ENCODE peak calls at places on chromosomes 3 and 15, in ten cellular contexts. E is HL-60, X is IMR-90, T is thoracic aorta, Z is MM.1S, U is hepatocyte, I is heart left ventricle, C is astrocyte, P is pancreas, M is upper lobe of right lung. J is an unnamed sample.

GRCh38 chr3:15152166-15152565 is 53.2 kb upstream of the RBSN start:
- DNase-seq in E (no peak), X (no peak), T (no peak), Z (no peak), U (no peak), I (no peak), C (no peak), P (no peak), M (no peak), J (no peak)

GRCh38 chr3:69087030-69087791 is 2.5 kb downstream of the ARL6IP5 start:
- DNase-seq in E (no peak), X (no peak), T (no peak), Z (peak), U (no peak), I (no peak), C (no peak), P (no peak), M (no peak), J (no peak)

GRCh38 chr15:97962263-97962662 is 1.8 kb downstream of the ARRDC4 start:
- DNase-seq in E (no peak), X (no peak), T (no peak), Z (no peak), U (no peak), I (no peak), C (no peak), P (no peak), M (no peak), J (no peak)

GRCh38 chr3:42061711-42062408 is 29.3 kb upstream of the TRAK1 start:
- DNase-seq in E (no peak), X (peak), T (peak), Z (no peak), U (peak), I (peak), C (peak), P (peak), M (no peak), J (peak)

GRCh38 chr3:12994357-12994606 is 78.9 kb downstream of the IQSEC1 start:
- DNase-seq in E (no peak), X (no peak), T (no peak), Z (no peak), U (no peak), I (peak), C (no peak), P (peak), M (peak), J (no peak)

GRCh38 chr3:22971497-22971896 is 231.6 kb upstream of the UBE2E2 start:
- DNase-seq in E (no peak), X (no peak), T (no peak), Z (no peak), U (no peak), I (no peak), C (no peak), P (no peak), M (no peak), J (no peak)

GRCh38 chr3:171511450-171511849 is 51.2 kb upstream of the TNIK start:
- DNase-seq in E (no peak), X (no peak), T (no peak), Z (no peak), U (no peak), I (no peak), C (no peak), P (no peak), M (no peak), J (no peak)

GRCh38 chr3:138673641-138674040 is 65.1 kb downstream of the FAIM start:
- DNase-seq in E (no peak), X (peak), T (no peak), Z (no peak), U (peak), I (no peak), C (peak), P (no peak), M (no peak), J (peak)

GRCh38 chr3:100615684-100616083 is 6.3 kb downstream of the ADGRG7 start:
- DNase-seq in E (no peak), X (peak), T (no peak), Z (no peak), U (no peak), I (no peak), C (peak), P (no peak), M (no peak), J (peak)

GRCh38 chr15:72912121-72912520 is 128.6 kb upstream of the ADPGK start:
- DNase-seq in E (no peak), X (peak), T (no peak), Z (no peak), U (no peak), I (no peak), C (no peak), P (no peak), M (no peak), J (no peak)

GRCh38 chr15:40029979-40030893 is 8.7 kb downstream of the SRP14 start:
- DNase-seq in E (peak), X (peak), T (no peak), Z (peak), U (peak), I (no peak), C (no peak), P (peak), M (no peak), J (peak)

GRCh38 chr15:77187751-77188464 is 117.0 kb upstream of the TSPAN3 start:
- DNase-seq in E (peak), X (peak), T (peak), Z (peak), U (no peak), I (no peak), C (peak), P (no peak), M (no peak), J (no peak)

GRCh38 chr15:76099388-76099787 is 39.6 kb downstream of the TMEM266 start:
- DNase-seq in E (no peak), X (no peak), T (no peak), Z (no peak), U (no peak), I (no peak), C (no peak), P (no peak), M (no peak), J (no peak)

GRCh38 chr3:120454076-120454689 is 3.4 kb upstream of the FSTL1 start:
- DNase-seq in E (no peak), X (no peak), T (no peak), Z (no peak), U (no peak), I (no peak), C (no peak), P (no peak), M (no peak), J (no peak)

GRCh38 chr3:192875971-192876565 is 41.6 kb downstream of the MB21D2 start:
- DNase-seq in E (no peak), X (no peak), T (no peak), Z (no peak), U (no peak), I (no peak), C (peak), P (no peak), M (no peak), J (no peak)

GRCh38 chr15:72050700-72051099 is 67.2 kb downstream of the MYO9A start:
- DNase-seq in E (no peak), X (no peak), T (no peak), Z (no peak), U (no peak), I (no peak), C (peak), P (no peak), M (no peak), J (no peak)

GRCh38 chr3:135093121-135093520 is 298.1 kb downstream of the EPHB1 start:
- DNase-seq in E (no peak), X (no peak), T (no peak), Z (no peak), U (no peak), I (no peak), C (no peak), P (no peak), M (no peak), J (no peak)

GRCh38 chr3:12957334-12957733 is 115.9 kb downstream of the IQSEC1 start:
- DNase-seq in E (no peak), X (no peak), T (no peak), Z (no peak), U (no peak), I (peak), C (no peak), P (no peak), M (no peak), J (no peak)

GRCh38 chr15:92809880-92810361 is 90.2 kb upstream of the CHD2 start:
- DNase-seq in E (peak), X (peak), T (no peak), Z (peak), U (peak), I (no peak), C (peak), P (no peak), M (no peak), J (peak)

GRCh38 chr3:186772886-186773417 is 10.4 kb upstream of the EIF4A2 start:
- DNase-seq in E (peak), X (no peak), T (no peak), Z (peak), U (peak), I (peak), C (peak), P (peak), M (peak), J (no peak)

GRCh38 chr3:16515885-16516420 is 2.5 kb upstream of the RFTN1 start:
- DNase-seq in E (no peak), X (no peak), T (no peak), Z (no peak), U (no peak), I (no peak), C (no peak), P (no peak), M (no peak), J (no peak)

GRCh38 chr3:21158801-21159564 is 592.0 kb downstream of the ZNF385D start:
- DNase-seq in E (no peak), X (peak), T (no peak), Z (no peak), U (peak), I (no peak), C (peak), P (no peak), M (no peak), J (no peak)

GRCh38 chr15:55235637-55236036 is 38.9 kb upstream of the RSL24D1 start:
- DNase-seq in E (no peak), X (no peak), T (no peak), Z (no peak), U (no peak), I (no peak), C (no peak), P (no peak), M (no peak), J (no peak)

GRCh38 chr3:145983101-145983500 is 177.9 kb downstream of the PLOD2 start:
- DNase-seq in E (no peak), X (no peak), T (no peak), Z (no peak), U (no peak), I (no peak), C (peak), P (no peak), M (no peak), J (no peak)

GRCh38 chr15:72994778-72995177 is 57.5 kb upstream of the NEO1 start:
- DNase-seq in E (no peak), X (no peak), T (no peak), Z (no peak), U (no peak), I (no peak), C (no peak), P (no peak), M (no peak), J (no peak)

GRCh38 chr3:8757551-8758518 is 11.6 kb downstream of the OXTR start:
- DNase-seq in E (no peak), X (peak), T (no peak), Z (no peak), U (no peak), I (no peak), C (peak), P (no peak), M (no peak), J (no peak)

GRCh38 chr3:8755097-8755496 is 14.3 kb downstream of the OXTR start:
- DNase-seq in E (no peak), X (no peak), T (no peak), Z (no peak), U (no peak), I (no peak), C (no peak), P (no peak), M (no peak), J (no peak)

GRCh38 chr3:8752832-8753231 is 16.6 kb downstream of the OXTR start:
- DNase-seq in E (no peak), X (no peak), T (no peak), Z (no peak), U (no peak), I (no peak), C (no peak), P (no peak), M (no peak), J (no peak)

GRCh38 chr3:8756671-8757070 is 12.7 kb downstream of the OXTR start:
- DNase-seq in E (no peak), X (peak), T (no peak), Z (no peak), U (no peak), I (no peak), C (peak), P (no peak), M (no peak), J (no peak)

GRCh38 chr3:8755564-8756237 is 13.7 kb downstream of the OXTR start:
- DNase-seq in E (no peak), X (no peak), T (no peak), Z (no peak), U (no peak), I (no peak), C (no peak), P (no peak), M (no peak), J (peak)
- TF ChIP-seq CTCF in E (no peak), X (peak), T (no peak), Z (peak), U (no peak), I (no peak), C (peak), P (no peak), M (no peak), J (peak)

GRCh38 chr15:101724675-101725005 is 367 bp upstream of the TARS3 start:
- DNase-seq in E (no peak), X (no peak), T (no peak), Z (no peak), U (no peak), I (no peak), C (no peak), P (no peak), M (no peak), J (no peak)
- H3K27ac ChIP-seq in E (no peak), X (no peak), T (peak), Z (no peak), U (peak), I (peak), C (no peak), P (no peak), M (peak), J (no peak)

GRCh38 chr3:11530153-11530721 is 113.5 kb downstream of the VGLL4 start:
- DNase-seq in E (no peak), X (peak), T (no peak), Z (no peak), U (peak), I (peak), C (peak), P (no peak), M (peak), J (peak)

GRCh38 chr3:11534011-11534782 is 109.5 kb downstream of the VGLL4 start:
- DNase-seq in E (no peak), X (no peak), T (no peak), Z (no peak), U (no peak), I (no peak), C (no peak), P (peak), M (no peak), J (no peak)

GRCh38 chr3:11534783-11535081 is 109.0 kb downstream of the VGLL4 start:
- DNase-seq in E (no peak), X (no peak), T (no peak), Z (no peak), U (no peak), I (no peak), C (no peak), P (no peak), M (no peak), J (no peak)

GRCh38 chr3:11535207-11535960 is 108.3 kb downstream of the VGLL4 start:
- DNase-seq in E (no peak), X (no peak), T (no peak), Z (no peak), U (no peak), I (no peak), C (no peak), P (no peak), M (peak), J (no peak)

GRCh38 chr3:11532865-11533490 is 110.7 kb downstream of the VGLL4 start:
- DNase-seq in E (no peak), X (peak), T (no peak), Z (no peak), U (no peak), I (no peak), C (peak), P (no peak), M (no peak), J (peak)
- H3K4me3 ChIP-seq in E (no peak), X (no peak), T (no peak), Z (no peak), U (no peak), I (no peak), C (no peak), P (no peak), M (no peak), J (no peak)

GRCh38 chr3:37909067-37909911 is 47.6 kb downstream of the CTDSPL start:
- DNase-seq in E (no peak), X (peak), T (no peak), Z (no peak), U (no peak), I (no peak), C (no peak), P (no peak), M (no peak), J (no peak)

GRCh38 chr3:37913531-37913930 is 51.9 kb downstream of the CTDSPL start:
- DNase-seq in E (no peak), X (no peak), T (no peak), Z (no peak), U (no peak), I (no peak), C (no peak), P (no peak), M (no peak), J (no peak)

GRCh38 chr3:37910666-37911400 is 49.2 kb downstream of the CTDSPL start:
- DNase-seq in E (no peak), X (no peak), T (no peak), Z (no peak), U (no peak), I (no peak), C (no peak), P (no peak), M (no peak), J (no peak)

GRCh38 chr3:37907906-37908305 is 46.2 kb downstream of the CTDSPL start:
- DNase-seq in E (no peak), X (no peak), T (no peak), Z (peak), U (no peak), I (no peak), C (peak), P (no peak), M (no peak), J (no peak)

DNA sequence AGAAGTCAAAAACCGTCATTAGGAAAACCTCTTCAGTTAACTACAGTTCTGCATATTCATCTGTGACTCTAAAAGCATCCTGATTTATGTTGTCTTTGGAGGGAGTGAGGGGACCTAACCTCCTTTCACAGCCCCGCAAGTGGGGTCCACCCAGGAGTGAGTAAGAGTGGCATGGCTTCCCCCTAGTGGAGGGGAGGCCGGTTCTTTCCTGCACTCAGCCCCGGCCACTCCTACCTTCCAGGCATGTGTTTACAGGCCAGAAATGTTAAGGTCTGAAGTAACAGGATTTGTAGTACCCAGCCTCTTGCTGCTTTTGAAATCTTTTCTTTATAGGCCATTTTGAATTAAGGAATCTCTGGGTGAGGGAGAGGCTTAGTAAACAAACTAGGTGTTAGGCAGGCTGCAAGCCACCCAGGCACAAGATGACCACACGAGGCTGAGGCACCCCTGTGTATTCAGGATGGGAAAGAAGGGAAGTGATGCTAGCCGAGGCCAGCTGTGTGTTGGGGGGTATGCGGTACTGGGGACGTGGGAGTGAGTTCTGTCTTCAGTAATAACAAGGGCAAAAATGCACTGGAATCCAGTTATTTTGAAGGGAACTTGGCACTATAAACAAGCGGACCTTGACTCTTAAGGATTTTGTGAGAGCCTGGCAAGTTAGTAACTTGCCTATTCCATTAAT is 50.5 kb downstream of the CTDSPL start:
- DNase-seq in E (no peak), X (no peak), T (no peak), Z (no peak), U (no peak), I (no peak), C (no peak), P (no peak), M (peak), J (no peak)
- TF ChIP-seq CTCF in E (no peak), X (peak), T (no peak), Z (peak), U (peak), I (no peak), C (no peak), P (no peak), M (peak), J (peak)

DNA sequence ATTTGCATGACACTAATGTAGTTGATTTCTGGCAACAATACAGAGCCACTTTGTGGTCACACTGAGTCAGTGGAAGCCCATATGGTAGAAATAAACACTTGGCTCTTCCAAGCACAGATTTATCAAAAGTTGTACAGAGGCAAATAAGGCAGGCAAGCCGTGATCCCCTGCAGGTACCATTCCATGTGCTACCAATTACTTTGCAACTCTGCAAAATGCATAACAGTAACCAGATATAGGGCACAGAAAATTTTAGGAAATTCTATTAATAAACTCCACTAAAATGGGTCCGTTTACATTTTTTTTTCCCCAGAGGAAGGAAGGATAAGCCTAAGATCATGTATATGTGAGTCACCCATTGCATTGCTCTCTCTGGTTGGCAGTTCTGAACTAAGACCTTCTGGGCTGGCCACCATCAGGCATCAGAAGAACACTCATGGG is 103.1 kb upstream of the PTX3 start:
- DNase-seq in E (no peak), X (peak), T (no peak), Z (no peak), U (no peak), I (no peak), C (peak), P (no peak), M (no peak), J (no peak)
- H3K27ac ChIP-seq in E (no peak), X (peak), T (no peak), Z (no peak), U (no peak), I (no peak), C (no peak), P (no peak), M (no peak), J (no peak)

GRCh38 chr3:127595303-127595702 is 2.9 kb upstream of the MCM2 start:
- DNase-seq in E (no peak), X (no peak), T (no peak), Z (no peak), U (no peak), I (peak), C (no peak), P (no peak), M (no peak), J (no peak)

GRCh38 chr3:127593187-127593586 is 2.7 kb upstream of the TPRA1 start:
- DNase-seq in E (no peak), X (no peak), T (no peak), Z (no peak), U (no peak), I (peak), C (no peak), P (no peak), M (no peak), J (no peak)

GRCh38 chr3:127600749-127601456 is 2.7 kb downstream of the MCM2 start:
- DNase-seq in E (no peak), X (no peak), T (no peak), Z (no peak), U (no peak), I (no peak), C (no peak), P (no peak), M (no peak), J (no peak)

GRCh38 chr3:127598841-127599570 is 795 bp downstream of the MCM2 start:
- DNase-seq in E (no peak), X (no peak), T (no peak), Z (no peak), U (no peak), I (no peak), C (no peak), P (no peak), M (no peak), J (no peak)

DNA sequence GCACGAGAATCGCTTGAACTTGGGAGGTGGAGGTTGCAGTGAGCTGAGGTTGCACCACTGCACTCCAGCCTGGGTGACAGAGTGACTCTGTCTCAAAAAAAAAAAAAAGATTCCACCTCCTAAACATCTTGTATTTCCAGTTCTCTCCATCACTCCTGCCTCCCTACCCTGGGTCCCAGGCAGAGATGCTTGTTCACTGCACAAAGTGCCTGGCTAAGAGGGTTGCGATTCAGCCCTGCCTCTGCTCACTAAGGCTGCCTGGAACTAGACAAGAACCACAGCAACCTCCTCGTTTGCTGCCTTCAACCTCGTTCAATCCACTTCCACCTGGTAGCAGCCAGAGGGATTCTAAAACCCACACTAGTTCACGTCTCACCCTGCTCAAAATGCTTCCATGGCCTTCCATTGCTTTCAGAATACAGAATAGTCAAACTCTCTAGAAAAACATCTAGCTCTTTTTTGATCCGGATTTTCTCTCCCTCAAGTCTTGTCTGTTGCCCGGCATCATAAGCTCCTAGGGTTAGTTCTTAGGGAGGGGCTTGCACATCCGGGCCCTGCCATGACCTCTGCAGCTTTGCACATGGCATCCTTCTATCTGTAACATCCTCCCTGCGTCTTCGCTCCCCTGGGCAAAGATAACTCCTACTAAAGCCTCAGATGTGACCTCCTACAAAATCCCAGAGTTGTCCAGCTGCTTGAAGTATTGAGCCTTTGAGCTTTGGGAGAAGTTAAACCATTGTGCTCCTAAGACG is 1.0 kb upstream of the MCM2 start:
- DNase-seq in E (no peak), X (no peak), T (no peak), Z (no peak), U (no peak), I (no peak), C (no peak), P (no peak), M (no peak), J (no peak)
- H3K4me3 ChIP-seq in E (peak), X (no peak), T (peak), Z (peak), U (no peak), I (no peak), C (no peak), P (no peak), M (no peak), J (no peak)

J was measured in cardiac muscle cell.